ENCODE peak calls at places on chromosomes 1 and 21, in nine cellular contexts. One of them, this sample, is unnamed.

GRCh38 chr1:3292868-3293562 is 161.4 kb upstream of the ARHGEF16 start:
- DNase-seq in LHCN-M2: no peak
- DNase-seq in T47D: no peak
- DNase-seq in A549: no peak
- DNase-seq in stimulated activated CD4-positive, alpha-beta T cell treated with anti-CD3 and anti-CD28 coated beads, Interleukin-1b, Interleukin-23, amount 100 ng/mL, for 4 hours: no peak
- DNase-seq in mucosa of gallbladder: peak; percentile 27
- DNase-seq in EL: no peak
- DNase-seq in skeletal muscle cell: no peak
- DNase-seq in tibial artery: no peak
- DNase-seq in this sample: no peak

GRCh38 chr1:112344754-112345423 is 51.1 kb upstream of the CTTNBP2NL start:
- DNase-seq in T47D: no peak
- DNase-seq in mucosa of gallbladder: no peak
- DNase-seq in stimulated activated CD4-positive, alpha-beta T cell treated with anti-CD3 and anti-CD28 coated beads, Interleukin-1b, Interleukin-23, amount 100 ng/mL, for 4 hours: no peak
- DNase-seq in skeletal muscle cell: no peak
- DNase-seq in EL: no peak
- DNase-seq in LHCN-M2: no peak
- DNase-seq in A549: no peak
- DNase-seq in tibial artery: no peak
- DNase-seq in this sample: no peak

GRCh38 chr1:110606784-110607662 is 865 bp upstream of the KCNA2 start:
- DNase-seq in EL: no peak
- DNase-seq in mucosa of gallbladder: no peak
- DNase-seq in skeletal muscle cell: no peak
- DNase-seq in A549: no peak
- DNase-seq in T47D: no peak
- DNase-seq in stimulated activated CD4-positive, alpha-beta T cell treated with anti-CD3 and anti-CD28 coated beads, Interleukin-1b, Interleukin-23, amount 100 ng/mL, for 4 hours: no peak
- DNase-seq in tibial artery: no peak
- DNase-seq in LHCN-M2: no peak
- DNase-seq in this sample: no peak

GRCh38 chr1:213292653-213293052 is 241.6 kb downstream of the RPS6KC1 start:
- DNase-seq in T47D: no peak
- DNase-seq in skeletal muscle cell: no peak
- DNase-seq in stimulated activated CD4-positive, alpha-beta T cell treated with anti-CD3 and anti-CD28 coated beads, Interleukin-1b, Interleukin-23, amount 100 ng/mL, for 4 hours: no peak
- DNase-seq in A549: no peak
- DNase-seq in EL: no peak
- DNase-seq in mucosa of gallbladder: no peak
- DNase-seq in tibial artery: no peak
- DNase-seq in LHCN-M2: no peak
- DNase-seq in this sample: no peak

GRCh38 chr1:16109571-16109970 is 36.1 kb upstream of the FAM131C start:
- DNase-seq in EL: no peak
- DNase-seq in A549: no peak
- DNase-seq in tibial artery: no peak
- DNase-seq in skeletal muscle cell: no peak
- DNase-seq in LHCN-M2: no peak
- DNase-seq in T47D: no peak
- DNase-seq in mucosa of gallbladder: no peak
- DNase-seq in stimulated activated CD4-positive, alpha-beta T cell treated with anti-CD3 and anti-CD28 coated beads, Interleukin-1b, Interleukin-23, amount 100 ng/mL, for 4 hours: no peak
- DNase-seq in this sample: no peak

GRCh38 chr1:237938553-237938952 is 47.8 kb upstream of the ZP4 start:
- DNase-seq in A549: peak; percentile 28
- DNase-seq in tibial artery: no peak
- DNase-seq in T47D: peak; percentile 49
- DNase-seq in skeletal muscle cell: no peak
- DNase-seq in EL: no peak
- DNase-seq in stimulated activated CD4-positive, alpha-beta T cell treated with anti-CD3 and anti-CD28 coated beads, Interleukin-1b, Interleukin-23, amount 100 ng/mL, for 4 hours: no peak
- DNase-seq in LHCN-M2: peak; percentile 6
- DNase-seq in mucosa of gallbladder: no peak
- DNase-seq in this sample: no peak

GRCh38 chr21:34908424-34909055 is 140.6 kb downstream of the RUNX1 start:
- DNase-seq in mucosa of gallbladder: no peak
- DNase-seq in stimulated activated CD4-positive, alpha-beta T cell treated with anti-CD3 and anti-CD28 coated beads, Interleukin-1b, Interleukin-23, amount 100 ng/mL, for 4 hours: no peak
- DNase-seq in skeletal muscle cell: no peak
- DNase-seq in LHCN-M2: peak; percentile 13
- DNase-seq in T47D: no peak
- DNase-seq in EL: no peak
- DNase-seq in A549: peak; percentile 48
- DNase-seq in tibial artery: peak; percentile 28
- DNase-seq in this sample: no peak

GRCh38 chr21:26570203-26570602 is 2.9 kb downstream of the CYYR1 start:
- DNase-seq in EL: no peak
- DNase-seq in skeletal muscle cell: no peak
- DNase-seq in tibial artery: no peak
- DNase-seq in T47D: no peak
- DNase-seq in stimulated activated CD4-positive, alpha-beta T cell treated with anti-CD3 and anti-CD28 coated beads, Interleukin-1b, Interleukin-23, amount 100 ng/mL, for 4 hours: no peak
- DNase-seq in mucosa of gallbladder: no peak
- DNase-seq in A549: no peak
- DNase-seq in LHCN-M2: no peak
- DNase-seq in this sample: peak; percentile 41

GRCh38 chr1:172289448-172289847 is 131.0 kb upstream of the C1orf105 start:
- DNase-seq in skeletal muscle cell: no peak
- DNase-seq in A549: no peak
- DNase-seq in stimulated activated CD4-positive, alpha-beta T cell treated with anti-CD3 and anti-CD28 coated beads, Interleukin-1b, Interleukin-23, amount 100 ng/mL, for 4 hours: no peak
- DNase-seq in tibial artery: no peak
- DNase-seq in EL: no peak
- DNase-seq in T47D: no peak
- DNase-seq in mucosa of gallbladder: no peak
- DNase-seq in LHCN-M2: no peak
- DNase-seq in this sample: no peak

GRCh38 chr1:156445789-156446263 is 54.7 kb downstream of the MEF2D start:
- DNase-seq in T47D: peak; percentile 86
- DNase-seq in EL: peak; percentile 88
- DNase-seq in mucosa of gallbladder: peak; percentile 74
- DNase-seq in stimulated activated CD4-positive, alpha-beta T cell treated with anti-CD3 and anti-CD28 coated beads, Interleukin-1b, Interleukin-23, amount 100 ng/mL, for 4 hours: peak; percentile 74
- DNase-seq in skeletal muscle cell: no peak
- DNase-seq in tibial artery: peak; percentile 79
- DNase-seq in LHCN-M2: peak; percentile 80
- DNase-seq in A549: peak; percentile 90
- DNase-seq in this sample: peak; percentile 42

GRCh38 chr1:240111558-240111957 is 19.9 kb downstream of the FMN2 start:
- DNase-seq in LHCN-M2: no peak
- DNase-seq in tibial artery: no peak
- DNase-seq in EL: no peak
- DNase-seq in T47D: peak; percentile 29
- DNase-seq in stimulated activated CD4-positive, alpha-beta T cell treated with anti-CD3 and anti-CD28 coated beads, Interleukin-1b, Interleukin-23, amount 100 ng/mL, for 4 hours: no peak
- DNase-seq in mucosa of gallbladder: no peak
- DNase-seq in skeletal muscle cell: no peak
- DNase-seq in A549: peak; percentile 43
- DNase-seq in this sample: no peak

GRCh38 chr21:41168391-41169257 is 664 bp downstream of the BACE2 start:
- DNase-seq in EL: peak; percentile 70
- DNase-seq in T47D: peak; percentile 64
- DNase-seq in A549: peak; percentile 29
- DNase-seq in stimulated activated CD4-positive, alpha-beta T cell treated with anti-CD3 and anti-CD28 coated beads, Interleukin-1b, Interleukin-23, amount 100 ng/mL, for 4 hours: no peak
- DNase-seq in tibial artery: peak; percentile 84
- DNase-seq in LHCN-M2: peak; percentile 48
- DNase-seq in mucosa of gallbladder: peak; percentile 51
- DNase-seq in skeletal muscle cell: no peak
- DNase-seq in this sample: peak; percentile 80

GRCh38 chr1:50978852-50979781 is 9.1 kb downstream of the CDKN2C start:
- DNase-seq in A549: peak; percentile 75
- DNase-seq in EL: peak; percentile 52
- DNase-seq in mucosa of gallbladder: no peak
- DNase-seq in LHCN-M2: peak; percentile 74
- DNase-seq in stimulated activated CD4-positive, alpha-beta T cell treated with anti-CD3 and anti-CD28 coated beads, Interleukin-1b, Interleukin-23, amount 100 ng/mL, for 4 hours: no peak
- DNase-seq in skeletal muscle cell: no peak
- DNase-seq in tibial artery: no peak
- DNase-seq in T47D: no peak
- DNase-seq in this sample: no peak

GRCh38 chr1:236035681-236036101 is 29.2 kb downstream of the NID1 start:
- DNase-seq in LHCN-M2: no peak
- DNase-seq in stimulated activated CD4-positive, alpha-beta T cell treated with anti-CD3 and anti-CD28 coated beads, Interleukin-1b, Interleukin-23, amount 100 ng/mL, for 4 hours: no peak
- DNase-seq in T47D: no peak
- DNase-seq in mucosa of gallbladder: no peak
- DNase-seq in A549: no peak
- DNase-seq in EL: no peak
- DNase-seq in skeletal muscle cell: no peak
- DNase-seq in tibial artery: peak; percentile 76
- DNase-seq in this sample: no peak

GRCh38 chr1:45018599-45019230 is 6.7 kb downstream of the UROD start:
- DNase-seq in LHCN-M2: peak; percentile 78
- DNase-seq in EL: peak; percentile 57
- DNase-seq in skeletal muscle cell: no peak
- DNase-seq in tibial artery: no peak
- DNase-seq in mucosa of gallbladder: peak; percentile 63
- DNase-seq in stimulated activated CD4-positive, alpha-beta T cell treated with anti-CD3 and anti-CD28 coated beads, Interleukin-1b, Interleukin-23, amount 100 ng/mL, for 4 hours: peak; percentile 53
- DNase-seq in T47D: peak; percentile 84
- DNase-seq in A549: peak; percentile 62
- DNase-seq in this sample: no peak

GRCh38 chr1:33370286-33370685 is 49.4 kb upstream of the A3GALT2 start:
- DNase-seq in skeletal muscle cell: no peak
- DNase-seq in tibial artery: no peak
- DNase-seq in T47D: no peak
- DNase-seq in A549: no peak
- DNase-seq in mucosa of gallbladder: no peak
- DNase-seq in EL: peak; percentile 84
- DNase-seq in LHCN-M2: peak; percentile 55
- DNase-seq in stimulated activated CD4-positive, alpha-beta T cell treated with anti-CD3 and anti-CD28 coated beads, Interleukin-1b, Interleukin-23, amount 100 ng/mL, for 4 hours: no peak
- DNase-seq in this sample: no peak

GRCh38 chr1:119674835-119675289 is 26.8 kb upstream of the ZNF697 start:
- DNase-seq in T47D: peak; percentile 59
- DNase-seq in LHCN-M2: peak; percentile 49
- DNase-seq in skeletal muscle cell: peak; percentile 72
- DNase-seq in mucosa of gallbladder: peak; percentile 60
- DNase-seq in A549: no peak
- DNase-seq in tibial artery: no peak
- DNase-seq in stimulated activated CD4-positive, alpha-beta T cell treated with anti-CD3 and anti-CD28 coated beads, Interleukin-1b, Interleukin-23, amount 100 ng/mL, for 4 hours: no peak
- DNase-seq in EL: peak; percentile 93
- DNase-seq in this sample: no peak

GRCh38 chr1:79929356-79929755 is 922.8 kb upstream of the ADGRL4 start:
- DNase-seq in mucosa of gallbladder: no peak
- DNase-seq in skeletal muscle cell: peak; percentile 3
- DNase-seq in LHCN-M2: no peak
- DNase-seq in tibial artery: no peak
- DNase-seq in A549: no peak
- DNase-seq in T47D: no peak
- DNase-seq in EL: peak; percentile 26
- DNase-seq in stimulated activated CD4-positive, alpha-beta T cell treated with anti-CD3 and anti-CD28 coated beads, Interleukin-1b, Interleukin-23, amount 100 ng/mL, for 4 hours: no peak
- DNase-seq in this sample: no peak

GRCh38 chr1:153629971-153630370 is 1.7 kb downstream of the S100A1 start:
- DNase-seq in A549: no peak
- DNase-seq in T47D: no peak
- DNase-seq in mucosa of gallbladder: no peak
- DNase-seq in EL: no peak
- DNase-seq in stimulated activated CD4-positive, alpha-beta T cell treated with anti-CD3 and anti-CD28 coated beads, Interleukin-1b, Interleukin-23, amount 100 ng/mL, for 4 hours: no peak
- DNase-seq in skeletal muscle cell: no peak
- DNase-seq in LHCN-M2: no peak
- DNase-seq in tibial artery: no peak
- DNase-seq in this sample: no peak

GRCh38 chr1:202268817-202269216 is 72.9 kb downstream of the UBE2T start:
- DNase-seq in A549: no peak
- DNase-seq in tibial artery: peak; percentile 6
- DNase-seq in T47D: no peak
- DNase-seq in mucosa of gallbladder: no peak
- DNase-seq in skeletal muscle cell: no peak
- DNase-seq in LHCN-M2: no peak
- DNase-seq in stimulated activated CD4-positive, alpha-beta T cell treated with anti-CD3 and anti-CD28 coated beads, Interleukin-1b, Interleukin-23, amount 100 ng/mL, for 4 hours: no peak
- DNase-seq in EL: no peak
- DNase-seq in this sample: no peak

GRCh38 chr1:9942399-9942938 is 722 bp downstream of the LZIC start:
- DNase-seq in EL: peak; percentile 63
- DNase-seq in A549: peak; percentile 44
- DNase-seq in stimulated activated CD4-positive, alpha-beta T cell treated with anti-CD3 and anti-CD28 coated beads, Interleukin-1b, Interleukin-23, amount 100 ng/mL, for 4 hours: no peak
- DNase-seq in T47D: peak; percentile 41
- DNase-seq in skeletal muscle cell: no peak
- DNase-seq in tibial artery: no peak
- DNase-seq in mucosa of gallbladder: no peak
- DNase-seq in LHCN-M2: peak; percentile 59
- DNase-seq in this sample: peak; percentile 67

GRCh38 chr1:116172666-116173065 is 61.5 kb downstream of the MAB21L3 start:
- DNase-seq in EL: no peak
- DNase-seq in T47D: peak; percentile 70
- DNase-seq in LHCN-M2: no peak
- DNase-seq in stimulated activated CD4-positive, alpha-beta T cell treated with anti-CD3 and anti-CD28 coated beads, Interleukin-1b, Interleukin-23, amount 100 ng/mL, for 4 hours: no peak
- DNase-seq in skeletal muscle cell: no peak
- DNase-seq in A549: no peak
- DNase-seq in mucosa of gallbladder: no peak
- DNase-seq in tibial artery: no peak
- DNase-seq in this sample: no peak

GRCh38 chr21:17988038-17988437 is 168.9 kb upstream of the C21orf91 start:
- DNase-seq in T47D: no peak
- DNase-seq in skeletal muscle cell: no peak
- DNase-seq in mucosa of gallbladder: no peak
- DNase-seq in stimulated activated CD4-positive, alpha-beta T cell treated with anti-CD3 and anti-CD28 coated beads, Interleukin-1b, Interleukin-23, amount 100 ng/mL, for 4 hours: no peak
- DNase-seq in EL: no peak
- DNase-seq in A549: no peak
- DNase-seq in tibial artery: no peak
- DNase-seq in LHCN-M2: no peak
- DNase-seq in this sample: no peak

GRCh38 chr1:44757420-44757819 is 17.8 kb downstream of the KIF2C start:
- DNase-seq in mucosa of gallbladder: no peak
- DNase-seq in skeletal muscle cell: no peak
- DNase-seq in LHCN-M2: no peak
- DNase-seq in EL: no peak
- DNase-seq in tibial artery: no peak
- DNase-seq in T47D: no peak
- DNase-seq in stimulated activated CD4-positive, alpha-beta T cell treated with anti-CD3 and anti-CD28 coated beads, Interleukin-1b, Interleukin-23, amount 100 ng/mL, for 4 hours: no peak
- DNase-seq in A549: no peak
- DNase-seq in this sample: no peak

GRCh38 chr1:3785458-3786157 is 10.7 kb downstream of the LRRC47 start:
- DNase-seq in stimulated activated CD4-positive, alpha-beta T cell treated with anti-CD3 and anti-CD28 coated beads, Interleukin-1b, Interleukin-23, amount 100 ng/mL, for 4 hours: no peak
- DNase-seq in tibial artery: no peak
- DNase-seq in EL: no peak
- DNase-seq in mucosa of gallbladder: no peak
- DNase-seq in A549: no peak
- DNase-seq in skeletal muscle cell: no peak
- DNase-seq in LHCN-M2: no peak
- DNase-seq in T47D: no peak
- DNase-seq in this sample: no peak

GRCh38 chr1:85911742-85912141 is 203.5 kb upstream of the ZNHIT6 start:
- DNase-seq in skeletal muscle cell: no peak
- DNase-seq in EL: peak; percentile 3
- DNase-seq in T47D: peak; percentile 18
- DNase-seq in mucosa of gallbladder: no peak
- DNase-seq in LHCN-M2: peak; percentile 7
- DNase-seq in A549: peak; percentile 3
- DNase-seq in tibial artery: no peak
- DNase-seq in stimulated activated CD4-positive, alpha-beta T cell treated with anti-CD3 and anti-CD28 coated beads, Interleukin-1b, Interleukin-23, amount 100 ng/mL, for 4 hours: no peak
- DNase-seq in this sample: no peak

GRCh38 chr1:167630568-167631385 is 745 bp downstream of the RCSD1 start:
- DNase-seq in skeletal muscle cell: no peak
- DNase-seq in mucosa of gallbladder: no peak
- DNase-seq in tibial artery: no peak
- DNase-seq in LHCN-M2: peak; percentile 34
- DNase-seq in EL: no peak
- DNase-seq in A549: no peak
- DNase-seq in stimulated activated CD4-positive, alpha-beta T cell treated with anti-CD3 and anti-CD28 coated beads, Interleukin-1b, Interleukin-23, amount 100 ng/mL, for 4 hours: no peak
- DNase-seq in T47D: no peak
- DNase-seq in this sample: no peak

GRCh38 chr1:21072721-21073120 is 104.0 kb downstream of the EIF4G3 start:
- DNase-seq in A549: no peak
- DNase-seq in stimulated activated CD4-positive, alpha-beta T cell treated with anti-CD3 and anti-CD28 coated beads, Interleukin-1b, Interleukin-23, amount 100 ng/mL, for 4 hours: no peak
- DNase-seq in mucosa of gallbladder: no peak
- DNase-seq in skeletal muscle cell: peak; percentile 58
- DNase-seq in T47D: no peak
- DNase-seq in LHCN-M2: peak; percentile 86
- DNase-seq in EL: peak; percentile 52
- DNase-seq in tibial artery: no peak
- DNase-seq in this sample: no peak

GRCh38 chr21:38930838-38931237 is 125.1 kb downstream of the ETS2 start:
- DNase-seq in tibial artery: peak; percentile 56
- DNase-seq in T47D: no peak
- DNase-seq in mucosa of gallbladder: no peak
- DNase-seq in A549: no peak
- DNase-seq in stimulated activated CD4-positive, alpha-beta T cell treated with anti-CD3 and anti-CD28 coated beads, Interleukin-1b, Interleukin-23, amount 100 ng/mL, for 4 hours: no peak
- DNase-seq in skeletal muscle cell: peak; percentile 62
- DNase-seq in EL: peak; percentile 82
- DNase-seq in LHCN-M2: no peak
- DNase-seq in this sample: no peak

GRCh38 chr1:166978795-166979194 is 3.5 kb upstream of the ILDR2 start:
- DNase-seq in T47D: no peak
- DNase-seq in stimulated activated CD4-positive, alpha-beta T cell treated with anti-CD3 and anti-CD28 coated beads, Interleukin-1b, Interleukin-23, amount 100 ng/mL, for 4 hours: no peak
- DNase-seq in EL: no peak
- DNase-seq in LHCN-M2: no peak
- DNase-seq in tibial artery: no peak
- DNase-seq in A549: no peak
- DNase-seq in mucosa of gallbladder: no peak
- DNase-seq in skeletal muscle cell: no peak
- DNase-seq in this sample: no peak

GRCh38 chr1:228161381-228161780 is 4.2 kb upstream of the IBA57 start:
- DNase-seq in tibial artery: no peak
- DNase-seq in mucosa of gallbladder: no peak
- DNase-seq in EL: no peak
- DNase-seq in skeletal muscle cell: no peak
- DNase-seq in A549: no peak
- DNase-seq in T47D: no peak
- DNase-seq in LHCN-M2: no peak
- DNase-seq in stimulated activated CD4-positive, alpha-beta T cell treated with anti-CD3 and anti-CD28 coated beads, Interleukin-1b, Interleukin-23, amount 100 ng/mL, for 4 hours: no peak
- DNase-seq in this sample: no peak

This sample was measured in dermis microvascular lymphatic vessel endothelial cell.